ENCODE peak calls at places on chromosomes 4 and X, in eight cellular contexts. L is neural progenitor cell; Z is GM23248; A is tibial nerve; C is CD8-positive, alpha-beta memory T cell; X is heart left ventricle; G is CD8-positive, alpha-beta T cell; J is SK-N-SH. M is an unnamed sample.
A peak's percentile ranks its signal among the peaks of the same experiment; 100 is the strongest.

GRCh38 chr4:105179539-105180401 is 33.1 kb downstream of the TET2 start:
- DNase-seq in L (no peak), Z (no peak), A (no peak), C (no peak), X (no peak), G (no peak), J (no peak), M (no peak)

GRCh38 chrX:110241816-110242215 is 76.1 kb downstream of the AMMECR1 start:
- DNase-seq in L (no peak), Z (peak; percentile 63), A (no peak), C (no peak), X (peak; percentile 24), G (no peak), J (no peak), M (no peak)

GRCh38 chrX:106468433-106468832 is 143.3 kb upstream of the RADX start:
- DNase-seq in L (no peak), Z (no peak), A (no peak), C (no peak), X (no peak), G (no peak), J (no peak), M (no peak)

GRCh38 chr4:69757464-69757863 is 3.0 kb downstream of the SULT1B1 start:
- DNase-seq in L (no peak), Z (no peak), A (no peak), C (no peak), X (no peak), G (no peak), J (no peak), M (no peak)

GRCh38 chr4:76554630-76555029 is 119.6 kb downstream of the SHROOM3 start:
- DNase-seq in L (no peak), Z (no peak), A (no peak), C (no peak), X (no peak), G (no peak), J (no peak), M (no peak)

GRCh38 chr4:40685300-40685699 is 55.6 kb upstream of the RBM47 start:
- DNase-seq in L (no peak), Z (peak; percentile 34), A (no peak), C (no peak), X (no peak), G (no peak), J (no peak), M (no peak)

GRCh38 chr4:151921811-151922210 is 161.0 kb upstream of the GATB start:
- DNase-seq in L (no peak), Z (peak; percentile 83), A (no peak), C (no peak), X (no peak), G (no peak), J (no peak), M (no peak)

GRCh38 chr4:87510747-87511146 is 18.4 kb downstream of the SPARCL1 start:
- DNase-seq in L (no peak), Z (no peak), A (no peak), C (no peak), X (no peak), G (no peak), J (no peak), M (no peak)

GRCh38 chr4:55938501-55938900 is 10.2 kb upstream of the CEP135 start:
- DNase-seq in L (no peak), Z (no peak), A (no peak), C (no peak), X (no peak), G (no peak), J (no peak), M (no peak)

GRCh38 chr4:86543560-86544312 is 50.4 kb upstream of the PTPN13 start:
- DNase-seq in L (peak; percentile 86), Z (peak; percentile 51), A (no peak), C (no peak), X (no peak), G (no peak), J (no peak), M (no peak)

GRCh38 chrX:153580700-153581386 is 18.1 kb downstream of the CCNQ start:
- DNase-seq in L (peak; percentile 33), Z (no peak), A (no peak), C (no peak), X (no peak), G (no peak), J (no peak), M (no peak)

GRCh38 chr4:101152521-101152920 is 194.8 kb downstream of the PPP3CA start:
- DNase-seq in L (no peak), Z (no peak), A (no peak), C (no peak), X (no peak), G (no peak), J (no peak), M (no peak)
- H3K4me1 ChIP-seq in L (peaks cover 66% of the 10 kb centered on the region), Z (peaks cover 27% of the 10 kb centered on the region), A (no peaks in the 10 kb centered on the region), C (peaks cover 4% of the 10 kb centered on the region), X (no peaks in the 10 kb centered on the region), G (no peaks in the 10 kb centered on the region), J (no peaks in the 10 kb centered on the region), M (peaks cover 25% of the 10 kb centered on the region)

DNA sequence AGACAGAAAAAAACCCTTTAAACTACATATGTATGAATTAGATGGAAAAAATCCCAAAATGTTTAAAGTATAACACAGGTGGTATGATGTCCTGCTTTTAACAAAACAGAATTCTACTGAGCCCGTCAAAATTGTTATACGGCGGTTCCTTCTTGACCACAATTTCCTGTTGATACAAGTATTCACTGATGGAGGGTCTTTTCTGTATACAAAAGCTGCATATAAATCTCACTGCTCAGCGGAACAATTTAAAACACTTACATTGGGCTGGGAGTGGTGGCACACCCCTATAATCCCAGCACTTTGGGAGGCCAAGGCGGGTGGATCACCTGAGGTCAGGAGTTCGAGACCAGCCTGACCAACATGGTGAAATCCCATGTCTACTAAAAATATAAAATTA is 62.4 kb downstream of the RPS6KA3 start:
- DNase-seq in L (no peak), Z (no peak), A (no peak), C (no peak), X (no peak), G (no peak), J (no peak), M (no peak)
- H3K27ac ChIP-seq in L (no peak overlapping the region), Z (no peak overlapping the region), A (no peak overlapping the region), C (no peak overlapping the region), X (no peak overlapping the region), G (no peak overlapping the region), J (no peak overlapping the region), M (no peak overlapping the region)

GRCh38 chr4:37678624-37679023 is 7.6 kb downstream of the RELL1 start:
- DNase-seq in L (no peak), Z (no peak), A (no peak), C (no peak), X (no peak), G (no peak), J (no peak), M (no peak)
- H3K4me1 ChIP-seq in L (peaks cover 4% of the 10 kb centered on the region), Z (peaks cover 7% of the 10 kb centered on the region), A (peaks cover 11% of the 10 kb centered on the region), C (peaks cover 33% of the 10 kb centered on the region), X (peaks cover 7% of the 10 kb centered on the region), G (peaks cover 39% of the 10 kb centered on the region), J (peaks cover 22% of the 10 kb centered on the region), M (peaks cover 21% of the 10 kb centered on the region)

GRCh38 chr4:139267301-139267700 is 12.7 kb downstream of the MGARP start:
- DNase-seq in L (no peak), Z (peak; percentile 37), A (no peak), C (no peak), X (no peak), G (no peak), J (no peak), M (no peak)
- H3K27ac ChIP-seq in L (no peak overlapping the region), Z (no peak overlapping the region), A (no peak overlapping the region), C (no peak overlapping the region), X (no peak overlapping the region), G (no peak overlapping the region), J (peak overlapping the region; percentile 84), M (no peak overlapping the region)

DNA sequence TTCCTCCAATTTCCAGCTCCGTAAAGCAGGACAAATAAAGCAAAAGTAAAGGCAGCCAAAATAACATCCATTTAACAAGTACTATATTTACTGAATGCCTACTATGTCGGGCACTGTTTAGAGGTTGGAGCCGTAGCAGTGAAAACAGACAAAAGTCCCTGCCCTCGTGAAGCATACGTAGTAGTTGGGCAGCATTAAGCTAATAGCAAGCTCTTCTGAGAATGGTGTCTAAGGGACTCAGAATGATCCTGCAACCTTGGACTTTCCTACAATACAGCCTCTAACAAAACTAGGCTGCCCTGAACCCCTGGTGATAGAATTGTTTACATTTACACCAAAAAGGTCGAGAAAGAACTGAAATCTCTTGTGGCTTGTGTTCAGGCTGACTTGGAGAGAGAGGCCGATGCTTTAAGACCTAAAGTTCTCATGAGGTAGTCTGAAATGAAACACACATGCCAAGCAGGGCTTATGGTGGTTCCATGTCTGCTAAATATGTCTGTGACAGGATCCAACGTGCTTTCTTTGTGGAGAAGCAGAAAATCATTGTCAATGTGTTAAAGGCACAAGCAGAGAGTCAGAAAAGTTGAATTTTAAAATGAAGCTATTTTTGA is 876 bp upstream of the PDGFC start:
- DNase-seq in L (peak; percentile 18), Z (no peak), A (no peak), C (no peak), X (no peak), G (no peak), J (no peak), M (no peak)
- H3K4me1 ChIP-seq in L (peaks cover 8% of the 10 kb centered on the region), Z (peaks cover 46% of the 10 kb centered on the region), A (peaks cover 5% of the 10 kb centered on the region), C (no peaks in the 10 kb centered on the region), X (no peaks in the 10 kb centered on the region), G (no peaks in the 10 kb centered on the region), J (peaks cover 9% of the 10 kb centered on the region), M (peaks cover 10% of the 10 kb centered on the region)

GRCh38 chr4:113385500-113385899 is 336.0 kb downstream of the ANK2 start:
- DNase-seq in L (no peak), Z (no peak), A (no peak), C (no peak), X (no peak), G (no peak), J (no peak), M (no peak)
- H3K27ac ChIP-seq in L (no peak overlapping the region), Z (no peak overlapping the region), A (no peak overlapping the region), C (no peak overlapping the region), X (no peak overlapping the region), G (no peak overlapping the region), J (peak overlapping the region; percentile 89), M (peak overlapping the region; percentile 11)

DNA sequence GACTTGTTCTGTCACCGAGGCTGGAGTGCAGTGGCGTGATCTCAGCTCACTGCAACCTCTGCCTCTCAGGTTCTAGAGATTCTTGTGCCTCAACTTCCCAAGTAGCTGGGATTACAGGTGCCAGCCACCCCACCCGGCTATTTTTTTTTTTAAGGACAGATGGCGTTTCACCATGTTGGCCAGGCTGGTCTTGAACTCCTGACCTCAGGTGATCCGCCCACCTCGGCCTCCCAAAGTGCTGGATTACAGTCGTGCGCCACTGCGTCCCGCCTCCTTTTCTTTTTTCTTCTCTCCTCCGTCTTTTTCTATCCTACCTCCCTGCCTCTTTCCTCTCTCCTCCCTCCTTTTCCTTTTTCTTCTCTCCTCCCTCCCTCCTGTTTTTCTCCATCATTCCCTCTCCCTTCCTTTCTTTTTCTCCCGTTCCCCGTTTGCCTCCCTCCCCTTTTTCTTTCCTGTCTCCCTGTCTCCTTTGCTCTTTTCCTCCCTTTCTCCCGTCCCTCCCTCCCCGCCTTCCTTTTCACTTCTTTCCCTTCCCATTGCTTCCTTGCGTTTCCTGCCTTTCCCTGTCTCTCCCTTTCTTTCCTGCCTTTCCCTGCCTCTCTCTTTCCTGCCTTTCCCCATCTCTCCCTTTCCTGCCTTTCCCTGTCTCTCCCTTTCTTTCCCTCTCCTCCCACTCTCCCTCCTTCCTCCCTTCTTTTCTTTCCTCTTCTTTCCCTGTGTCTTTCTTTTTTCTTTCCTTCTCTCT is 2.1 kb upstream of the SLC25A6 start:
- DNase-seq in L (no peak), Z (no peak), A (no peak), C (no peak), X (no peak), G (no peak), J (no peak), M (no peak)
- H3K4me1 ChIP-seq in L (peaks cover 19% of the 10 kb centered on the region), Z (peaks cover 24% of the 10 kb centered on the region), A (peaks cover 28% of the 10 kb centered on the region), C (peaks cover 22% of the 10 kb centered on the region), X (peaks cover 24% of the 10 kb centered on the region), G (peaks cover 34% of the 10 kb centered on the region), J (peaks cover 5% of the 10 kb centered on the region), M (peaks cover 24% of the 10 kb centered on the region)

GRCh38 chrX:37686348-37686736 is 751 bp downstream of the XK start:
- DNase-seq in L (no peak), Z (no peak), A (no peak), C (no peak), X (no peak), G (no peak), J (no peak), M (no peak)
- H3K27ac ChIP-seq in L (no peak overlapping the region), Z (no peak overlapping the region), A (no peak overlapping the region), C (no peak overlapping the region), X (peak overlapping the region; percentile 83), G (no peak overlapping the region), J (no peak overlapping the region), M (peak overlapping the region; percentile 72)